ENCODE peak calls at places on chromosomes 2 and 18, in seven cellular contexts. One of them, this sample, is unnamed.

GRCh38 chr2:116820986-116821385 is 993.5 kb upstream of the DDX18 start:
- DNase-seq in NCI-H1694: no peak
- DNase-seq in activated T-helper 9 cell treated with anti-CD3 and anti-CD28 coated beads, Interleukin-2, amount 50 U/mL, for 16 hours: no peak
- DNase-seq in cardiac septum: no peak
- DNase-seq in NCI-H2029: no peak
- DNase-seq in esophagus squamous epithelium: no peak
- DNase-seq in HEK293T: no peak
- DNase-seq in this sample: no peak

GRCh38 chr2:12202702-12203101 is 456.3 kb downstream of the LPIN1 start:
- DNase-seq in esophagus squamous epithelium: no peak
- DNase-seq in cardiac septum: no peak
- DNase-seq in HEK293T: no peak
- DNase-seq in NCI-H1694: no peak
- DNase-seq in NCI-H2029: no peak
- DNase-seq in activated T-helper 9 cell treated with anti-CD3 and anti-CD28 coated beads, Interleukin-2, amount 50 U/mL, for 16 hours: no peak
- DNase-seq in this sample: no peak

GRCh38 chr2:24613154-24613814 is 122.2 kb downstream of the NCOA1 start:
- DNase-seq in NCI-H1694: no peak
- DNase-seq in HEK293T: peak
- DNase-seq in activated T-helper 9 cell treated with anti-CD3 and anti-CD28 coated beads, Interleukin-2, amount 50 U/mL, for 16 hours: no peak
- DNase-seq in esophagus squamous epithelium: no peak
- DNase-seq in NCI-H2029: peak
- DNase-seq in cardiac septum: no peak
- DNase-seq in this sample: peak

GRCh38 chr18:75618146-75618545 is 190.6 kb upstream of the SMIM21 start:
- DNase-seq in activated T-helper 9 cell treated with anti-CD3 and anti-CD28 coated beads, Interleukin-2, amount 50 U/mL, for 16 hours: no peak
- DNase-seq in esophagus squamous epithelium: no peak
- DNase-seq in NCI-H1694: no peak
- DNase-seq in HEK293T: no peak
- DNase-seq in cardiac septum: no peak
- DNase-seq in NCI-H2029: no peak
- DNase-seq in this sample: no peak

GRCh38 chr2:127199223-127199622 is 20.9 kb downstream of the CYP27C1 start:
- DNase-seq in cardiac septum: no peak
- DNase-seq in NCI-H1694: no peak
- DNase-seq in esophagus squamous epithelium: no peak
- DNase-seq in NCI-H2029: no peak
- DNase-seq in HEK293T: no peak
- DNase-seq in activated T-helper 9 cell treated with anti-CD3 and anti-CD28 coated beads, Interleukin-2, amount 50 U/mL, for 16 hours: no peak
- DNase-seq in this sample: no peak

GRCh38 chr2:229627728-229628127 is 86.6 kb downstream of the DNER start:
- DNase-seq in NCI-H2029: no peak
- DNase-seq in activated T-helper 9 cell treated with anti-CD3 and anti-CD28 coated beads, Interleukin-2, amount 50 U/mL, for 16 hours: no peak
- DNase-seq in esophagus squamous epithelium: no peak
- DNase-seq in NCI-H1694: no peak
- DNase-seq in HEK293T: no peak
- DNase-seq in cardiac septum: no peak
- DNase-seq in this sample: no peak

GRCh38 chr2:39469807-39470206 is 32.7 kb upstream of the MAP4K3 start:
- DNase-seq in NCI-H1694: no peak
- DNase-seq in activated T-helper 9 cell treated with anti-CD3 and anti-CD28 coated beads, Interleukin-2, amount 50 U/mL, for 16 hours: no peak
- DNase-seq in esophagus squamous epithelium: no peak
- DNase-seq in NCI-H2029: no peak
- DNase-seq in HEK293T: no peak
- DNase-seq in cardiac septum: no peak
- DNase-seq in this sample: no peak

GRCh38 chr18:79756826-79757225 is 40.9 kb upstream of the KCNG2 start:
- DNase-seq in esophagus squamous epithelium: no peak
- DNase-seq in NCI-H2029: no peak
- DNase-seq in NCI-H1694: no peak
- DNase-seq in activated T-helper 9 cell treated with anti-CD3 and anti-CD28 coated beads, Interleukin-2, amount 50 U/mL, for 16 hours: no peak
- DNase-seq in HEK293T: no peak
- DNase-seq in cardiac septum: peak
- DNase-seq in this sample: no peak

GRCh38 chr2:168798076-168798887 is 4.2 kb upstream of the NOSTRIN start:
- DNase-seq in NCI-H1694: no peak
- DNase-seq in HEK293T: no peak
- DNase-seq in activated T-helper 9 cell treated with anti-CD3 and anti-CD28 coated beads, Interleukin-2, amount 50 U/mL, for 16 hours: no peak
- DNase-seq in cardiac septum: no peak
- DNase-seq in NCI-H2029: peak
- DNase-seq in esophagus squamous epithelium: no peak
- DNase-seq in this sample: no peak

GRCh38 chr2:170235860-170236638 is 58.1 kb downstream of the MYO3B start:
- DNase-seq in NCI-H2029: peak
- DNase-seq in NCI-H1694: peak
- DNase-seq in esophagus squamous epithelium: no peak
- DNase-seq in activated T-helper 9 cell treated with anti-CD3 and anti-CD28 coated beads, Interleukin-2, amount 50 U/mL, for 16 hours: no peak
- DNase-seq in HEK293T: peak
- DNase-seq in cardiac septum: no peak
- DNase-seq in this sample: peak

GRCh38 chr2:173711816-173712215 is 253.4 kb downstream of the SP3 start:
- DNase-seq in NCI-H1694: no peak
- DNase-seq in HEK293T: no peak
- DNase-seq in cardiac septum: no peak
- DNase-seq in activated T-helper 9 cell treated with anti-CD3 and anti-CD28 coated beads, Interleukin-2, amount 50 U/mL, for 16 hours: no peak
- DNase-seq in NCI-H2029: no peak
- DNase-seq in esophagus squamous epithelium: no peak
- DNase-seq in this sample: no peak

GRCh38 chr2:12731701-12732280 is 15.1 kb downstream of the TRIB2 start:
- DNase-seq in NCI-H1694: no peak
- DNase-seq in NCI-H2029: no peak
- DNase-seq in activated T-helper 9 cell treated with anti-CD3 and anti-CD28 coated beads, Interleukin-2, amount 50 U/mL, for 16 hours: no peak
- DNase-seq in cardiac septum: no peak
- DNase-seq in HEK293T: no peak
- DNase-seq in esophagus squamous epithelium: no peak
- DNase-seq in this sample: no peak

GRCh38 chr18:49585781-49586663 is 24.2 kb downstream of the LIPG start:
- DNase-seq in cardiac septum: no peak
- DNase-seq in esophagus squamous epithelium: no peak
- DNase-seq in NCI-H1694: no peak
- DNase-seq in activated T-helper 9 cell treated with anti-CD3 and anti-CD28 coated beads, Interleukin-2, amount 50 U/mL, for 16 hours: no peak
- DNase-seq in HEK293T: no peak
- DNase-seq in NCI-H2029: peak
- DNase-seq in this sample: no peak

GRCh38 chr2:8872821-8873432 is 35.5 kb upstream of the KIDINS220 start:
- DNase-seq in NCI-H2029: peak
- DNase-seq in esophagus squamous epithelium: no peak
- DNase-seq in activated T-helper 9 cell treated with anti-CD3 and anti-CD28 coated beads, Interleukin-2, amount 50 U/mL, for 16 hours: no peak
- DNase-seq in cardiac septum: no peak
- DNase-seq in NCI-H1694: peak
- DNase-seq in HEK293T: peak
- DNase-seq in this sample: peak

GRCh38 chr2:67055387-67056304 is 341.5 kb upstream of the ETAA1 start:
- DNase-seq in NCI-H2029: no peak
- DNase-seq in esophagus squamous epithelium: no peak
- DNase-seq in NCI-H1694: no peak
- DNase-seq in activated T-helper 9 cell treated with anti-CD3 and anti-CD28 coated beads, Interleukin-2, amount 50 U/mL, for 16 hours: no peak
- DNase-seq in cardiac septum: no peak
- DNase-seq in HEK293T: no peak
- DNase-seq in this sample: no peak

GRCh38 chr2:232315049-232315922 is 63.3 kb upstream of the ALPP start:
- DNase-seq in cardiac septum: peak
- DNase-seq in HEK293T: no peak
- DNase-seq in activated T-helper 9 cell treated with anti-CD3 and anti-CD28 coated beads, Interleukin-2, amount 50 U/mL, for 16 hours: peak
- DNase-seq in NCI-H1694: no peak
- DNase-seq in esophagus squamous epithelium: peak
- DNase-seq in NCI-H2029: no peak
- DNase-seq in this sample: no peak

GRCh38 chr2:32865399-32866068 is 81.2 kb upstream of the LTBP1 start:
- DNase-seq in HEK293T: no peak
- DNase-seq in cardiac septum: no peak
- DNase-seq in esophagus squamous epithelium: no peak
- DNase-seq in NCI-H2029: no peak
- DNase-seq in NCI-H1694: no peak
- DNase-seq in activated T-helper 9 cell treated with anti-CD3 and anti-CD28 coated beads, Interleukin-2, amount 50 U/mL, for 16 hours: no peak
- DNase-seq in this sample: no peak

GRCh38 chr2:733495-733894 is 56.3 kb upstream of the TMEM18 start:
- DNase-seq in activated T-helper 9 cell treated with anti-CD3 and anti-CD28 coated beads, Interleukin-2, amount 50 U/mL, for 16 hours: no peak
- DNase-seq in HEK293T: no peak
- DNase-seq in cardiac septum: no peak
- DNase-seq in NCI-H2029: no peak
- DNase-seq in esophagus squamous epithelium: no peak
- DNase-seq in NCI-H1694: no peak
- DNase-seq in this sample: no peak

GRCh38 chr2:118853129-118853640 is 5.7 kb upstream of the EN1 start:
- DNase-seq in esophagus squamous epithelium: no peak
- DNase-seq in HEK293T: no peak
- DNase-seq in NCI-H2029: no peak
- DNase-seq in activated T-helper 9 cell treated with anti-CD3 and anti-CD28 coated beads, Interleukin-2, amount 50 U/mL, for 16 hours: no peak
- DNase-seq in NCI-H1694: no peak
- DNase-seq in cardiac septum: no peak
- DNase-seq in this sample: no peak

GRCh38 chr18:11393486-11393885 is 215.9 kb upstream of the SLC35G4 start:
- DNase-seq in HEK293T: no peak
- DNase-seq in activated T-helper 9 cell treated with anti-CD3 and anti-CD28 coated beads, Interleukin-2, amount 50 U/mL, for 16 hours: no peak
- DNase-seq in NCI-H1694: no peak
- DNase-seq in cardiac septum: no peak
- DNase-seq in NCI-H2029: no peak
- DNase-seq in esophagus squamous epithelium: no peak
- DNase-seq in this sample: no peak

GRCh38 chr2:11713815-11714214 is 32.6 kb upstream of the LPIN1 start:
- DNase-seq in NCI-H2029: no peak
- DNase-seq in esophagus squamous epithelium: no peak
- DNase-seq in activated T-helper 9 cell treated with anti-CD3 and anti-CD28 coated beads, Interleukin-2, amount 50 U/mL, for 16 hours: no peak
- DNase-seq in NCI-H1694: no peak
- DNase-seq in HEK293T: no peak
- DNase-seq in cardiac septum: no peak
- DNase-seq in this sample: no peak

This sample was measured in NCI-H774.